ENCODE peak calls at places on chromosomes 3 and 15, in five cellular contexts. One of them, this sample, is unnamed.

GRCh38 chr3:111829023-111829422 is 30.0 kb upstream of the PHLDB2 start:
- DNase-seq in breast epithelium: no peak
- DNase-seq in esophagus muscularis mucosa: no peak
- DNase-seq in A549: no peak
- DNase-seq in neural progenitor cell: no peak
- DNase-seq in this sample: no peak

GRCh38 chr15:25136119-25136518 is 181.3 kb downstream of the SNRPN start:
- DNase-seq in breast epithelium: no peak
- DNase-seq in esophagus muscularis mucosa: no peak
- DNase-seq in A549: no peak
- DNase-seq in neural progenitor cell: peak; percentile 57
- DNase-seq in this sample: peak; percentile 8

GRCh38 chr3:159113476-159113875 is 311.6 kb downstream of the MFSD1 start:
- DNase-seq in A549: no peak
- DNase-seq in esophagus muscularis mucosa: no peak
- DNase-seq in breast epithelium: no peak
- DNase-seq in neural progenitor cell: no peak
- DNase-seq in this sample: no peak

GRCh38 chr15:70879386-70879785 is 12.8 kb downstream of the THAP10 start:
- DNase-seq in A549: no peak
- DNase-seq in neural progenitor cell: no peak
- DNase-seq in esophagus muscularis mucosa: no peak
- DNase-seq in breast epithelium: no peak
- DNase-seq in this sample: no peak

GRCh38 chr3:134104031-134104430 is 74.3 kb upstream of the SLCO2A1 start:
- DNase-seq in A549: no peak
- DNase-seq in neural progenitor cell: no peak
- DNase-seq in esophagus muscularis mucosa: no peak
- DNase-seq in breast epithelium: no peak
- DNase-seq in this sample: no peak

GRCh38 chr3:42667096-42667522 is 13.6 kb downstream of the ZBTB47 start:
- DNase-seq in neural progenitor cell: no peak
- DNase-seq in A549: no peak
- DNase-seq in breast epithelium: no peak
- DNase-seq in esophagus muscularis mucosa: no peak
- DNase-seq in this sample: no peak

GRCh38 chr3:105963161-105963560 is 94.3 kb upstream of the CBLB start:
- DNase-seq in breast epithelium: no peak
- DNase-seq in A549: no peak
- DNase-seq in neural progenitor cell: no peak
- DNase-seq in esophagus muscularis mucosa: no peak
- DNase-seq in this sample: no peak

GRCh38 chr3:89332311-89333159 is 225.1 kb downstream of the EPHA3 start:
- DNase-seq in breast epithelium: no peak
- DNase-seq in A549: no peak
- DNase-seq in esophagus muscularis mucosa: no peak
- DNase-seq in neural progenitor cell: peak; percentile 17
- DNase-seq in this sample: peak; percentile 77

GRCh38 chr3:71317749-71318458 is 265.6 kb downstream of the FOXP1 start:
- DNase-seq in neural progenitor cell: no peak
- DNase-seq in esophagus muscularis mucosa: no peak
- DNase-seq in A549: no peak
- DNase-seq in breast epithelium: no peak
- DNase-seq in this sample: no peak

GRCh38 chr15:63015618-63016017 is 26.9 kb upstream of the TPM1 start:
- DNase-seq in A549: peak; percentile 48
- DNase-seq in esophagus muscularis mucosa: no peak
- DNase-seq in neural progenitor cell: no peak
- DNase-seq in breast epithelium: no peak
- DNase-seq in this sample: no peak

GRCh38 chr3:127889976-127890650 is 24.9 kb upstream of the KBTBD12 start:
- DNase-seq in neural progenitor cell: no peak
- DNase-seq in breast epithelium: no peak
- DNase-seq in A549: no peak
- DNase-seq in esophagus muscularis mucosa: no peak
- DNase-seq in this sample: peak; percentile 26

GRCh38 chr3:43180027-43180426 is 74.1 kb upstream of the POMGNT2 start:
- DNase-seq in esophagus muscularis mucosa: no peak
- DNase-seq in breast epithelium: no peak
- DNase-seq in neural progenitor cell: no peak
- DNase-seq in A549: no peak
- DNase-seq in this sample: no peak

GRCh38 chr15:81126887-81127286 is 7.2 kb upstream of the CFAP161 start:
- DNase-seq in neural progenitor cell: no peak
- DNase-seq in A549: no peak
- DNase-seq in esophagus muscularis mucosa: no peak
- DNase-seq in breast epithelium: no peak
- DNase-seq in this sample: no peak
- H3K4me1 ChIP-seq in neural progenitor cell: no peaks in the 10 kb centered on the region
- H3K4me1 ChIP-seq in A549: no peaks in the 10 kb centered on the region
- H3K4me1 ChIP-seq in esophagus muscularis mucosa: no peaks in the 10 kb centered on the region
- H3K4me1 ChIP-seq in breast epithelium: no peaks in the 10 kb centered on the region
- H3K4me1 ChIP-seq in this sample: no peaks in the 10 kb centered on the region

GRCh38 chr3:27454461-27454860 is 29.7 kb downstream of the SLC4A7 start:
- DNase-seq in esophagus muscularis mucosa: no peak
- DNase-seq in neural progenitor cell: no peak
- DNase-seq in A549: no peak
- DNase-seq in breast epithelium: no peak
- DNase-seq in this sample: no peak

GRCh38 chr3:27451845-27452244 is 32.3 kb downstream of the SLC4A7 start:
- DNase-seq in A549: no peak
- DNase-seq in neural progenitor cell: no peak
- DNase-seq in breast epithelium: no peak
- DNase-seq in esophagus muscularis mucosa: no peak
- DNase-seq in this sample: no peak

GRCh38 chr3:27449530-27450150 is 34.5 kb downstream of the SLC4A7 start:
- DNase-seq in A549: no peak
- DNase-seq in neural progenitor cell: no peak
- DNase-seq in esophagus muscularis mucosa: no peak
- DNase-seq in breast epithelium: no peak
- DNase-seq in this sample: no peak

GRCh38 chr3:27452368-27453090 is 31.7 kb downstream of the SLC4A7 start:
- DNase-seq in esophagus muscularis mucosa: no peak
- DNase-seq in A549: no peak
- DNase-seq in breast epithelium: no peak
- DNase-seq in neural progenitor cell: no peak
- DNase-seq in this sample: no peak

GRCh38 chr3:27451261-27451660 is 32.9 kb downstream of the SLC4A7 start:
- DNase-seq in neural progenitor cell: no peak
- DNase-seq in A549: no peak
- DNase-seq in breast epithelium: no peak
- DNase-seq in esophagus muscularis mucosa: no peak
- DNase-seq in this sample: no peak
- H3K4me1 ChIP-seq in neural progenitor cell: no peaks in the 10 kb centered on the region
- H3K4me1 ChIP-seq in A549: peaks cover 39% of the 10 kb centered on the region
- H3K4me1 ChIP-seq in breast epithelium: no peaks in the 10 kb centered on the region
- H3K4me1 ChIP-seq in esophagus muscularis mucosa: no peaks in the 10 kb centered on the region
- H3K4me1 ChIP-seq in this sample: no peaks in the 10 kb centered on the region

GRCh38 chr3:123635220-123635619 is 50.4 kb upstream of the HACD2 start:
- DNase-seq in esophagus muscularis mucosa: no peak
- DNase-seq in neural progenitor cell: peak; percentile 32
- DNase-seq in breast epithelium: no peak
- DNase-seq in A549: no peak
- DNase-seq in this sample: no peak
- H3K4me1 ChIP-seq in esophagus muscularis mucosa: peaks cover 22% of the 10 kb centered on the region
- H3K4me1 ChIP-seq in neural progenitor cell: peaks cover 55% of the 10 kb centered on the region
- H3K4me1 ChIP-seq in breast epithelium: no peaks in the 10 kb centered on the region
- H3K4me1 ChIP-seq in A549: peaks cover 13% of the 10 kb centered on the region
- H3K4me1 ChIP-seq in this sample: no peaks in the 10 kb centered on the region

DNA sequence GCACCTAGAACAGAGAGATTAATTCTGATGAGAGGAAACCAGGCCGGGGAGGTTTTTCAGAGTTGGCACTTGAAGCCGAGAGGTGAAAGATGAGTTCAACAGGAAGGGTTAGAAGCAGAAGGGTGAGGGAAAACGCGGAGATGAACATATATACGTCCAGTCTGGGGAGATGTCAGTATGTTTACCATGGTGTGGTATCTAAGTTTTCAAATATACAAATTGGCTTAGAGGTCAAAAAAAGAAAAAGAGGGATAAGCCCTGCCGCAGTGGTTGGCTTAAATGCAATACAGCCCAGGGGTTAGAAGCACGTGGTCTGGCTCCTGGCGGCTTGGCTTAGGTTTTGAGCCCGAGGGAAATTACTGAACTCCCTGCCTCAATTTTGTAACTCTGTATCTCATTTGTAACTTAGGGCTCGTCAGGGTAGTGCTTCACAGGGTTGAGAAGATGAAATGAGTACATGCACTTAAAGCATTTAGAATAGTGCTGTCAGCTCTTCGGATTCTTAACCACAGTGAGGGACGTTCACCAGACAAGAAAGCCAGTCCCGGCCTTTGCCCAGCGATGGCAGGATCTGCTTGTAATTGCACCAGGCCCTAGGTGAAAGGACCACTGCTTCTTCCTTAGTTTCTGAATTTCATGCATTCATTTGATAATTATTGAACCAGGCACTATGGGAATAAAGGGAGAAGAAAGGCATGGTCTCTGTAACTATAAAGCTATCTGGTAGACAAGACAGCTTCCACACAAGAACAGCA is 6.4 kb downstream of the HES1 start:
- DNase-seq in esophagus muscularis mucosa: no peak
- DNase-seq in neural progenitor cell: peak; percentile 37
- DNase-seq in breast epithelium: no peak
- DNase-seq in A549: no peak
- DNase-seq in this sample: no peak
- H3K4me1 ChIP-seq in esophagus muscularis mucosa: peaks cover 39% of the 10 kb centered on the region
- H3K4me1 ChIP-seq in neural progenitor cell: peaks cover 38% of the 10 kb centered on the region
- H3K4me1 ChIP-seq in breast epithelium: peaks cover 7% of the 10 kb centered on the region
- H3K4me1 ChIP-seq in A549: peaks cover 41% of the 10 kb centered on the region
- H3K4me1 ChIP-seq in this sample: peaks cover 42% of the 10 kb centered on the region

DNA sequence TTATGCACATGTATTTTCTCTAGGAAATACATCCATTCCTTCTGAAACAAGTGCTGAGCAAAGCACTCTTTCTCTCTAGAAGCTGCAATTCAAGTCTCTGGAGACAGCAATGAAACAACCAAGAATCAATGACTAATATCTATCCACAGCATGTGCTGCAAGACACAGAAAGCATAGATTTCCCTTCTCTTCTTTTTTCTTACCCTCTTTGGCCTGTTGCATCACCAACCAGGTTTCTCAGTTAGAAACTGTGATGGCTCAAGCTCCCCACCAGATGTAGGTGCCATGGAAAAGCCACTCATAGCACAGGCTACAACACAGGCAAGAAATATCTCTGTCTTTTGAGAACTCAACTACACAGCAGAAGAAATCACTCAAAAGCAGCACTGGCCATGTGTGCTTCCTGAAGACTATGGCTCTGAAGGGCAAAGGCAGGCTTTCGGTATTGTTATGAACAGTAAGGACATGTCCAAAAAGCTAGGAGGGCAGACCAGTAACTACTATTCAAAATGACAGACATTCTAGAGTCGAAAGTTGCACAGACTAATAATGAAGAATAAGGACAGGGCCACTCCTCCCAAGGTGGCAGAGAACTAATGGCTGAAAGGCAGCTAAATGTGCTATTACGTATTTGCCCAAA is 15.5 kb downstream of the ZDHHC3 start:
- DNase-seq in breast epithelium: no peak
- DNase-seq in esophagus muscularis mucosa: no peak
- DNase-seq in neural progenitor cell: no peak
- DNase-seq in A549: no peak
- DNase-seq in this sample: no peak
- H3K4me1 ChIP-seq in breast epithelium: no peaks in the 10 kb centered on the region
- H3K4me1 ChIP-seq in esophagus muscularis mucosa: peaks cover 25% of the 10 kb centered on the region
- H3K4me1 ChIP-seq in neural progenitor cell: no peaks in the 10 kb centered on the region
- H3K4me1 ChIP-seq in A549: no peaks in the 10 kb centered on the region
- H3K4me1 ChIP-seq in this sample: peaks cover 12% of the 10 kb centered on the region

GRCh38 chr15:64693134-64693533 is 82.3 kb downstream of the RBPMS2 start:
- DNase-seq in neural progenitor cell: no peak
- DNase-seq in breast epithelium: peak; percentile 51
- DNase-seq in esophagus muscularis mucosa: no peak
- DNase-seq in A549: no peak
- DNase-seq in this sample: no peak
- H3K4me1 ChIP-seq in neural progenitor cell: peaks cover 25% of the 10 kb centered on the region
- H3K4me1 ChIP-seq in breast epithelium: no peaks in the 10 kb centered on the region
- H3K4me1 ChIP-seq in esophagus muscularis mucosa: peaks cover 93% of the 10 kb centered on the region
- H3K4me1 ChIP-seq in A549: peaks cover 24% of the 10 kb centered on the region
- H3K4me1 ChIP-seq in this sample: peaks cover 21% of the 10 kb centered on the region

GRCh38 chr3:63851287-63851686 is 12.3 kb downstream of the THOC7 start:
- DNase-seq in esophagus muscularis mucosa: no peak
- DNase-seq in neural progenitor cell: no peak
- DNase-seq in A549: no peak
- DNase-seq in breast epithelium: no peak
- DNase-seq in this sample: no peak
- H3K4me1 ChIP-seq in esophagus muscularis mucosa: no peaks in the 10 kb centered on the region
- H3K4me1 ChIP-seq in neural progenitor cell: peaks cover 9% of the 10 kb centered on the region
- H3K4me1 ChIP-seq in A549: peaks cover 5% of the 10 kb centered on the region
- H3K4me1 ChIP-seq in breast epithelium: no peaks in the 10 kb centered on the region
- H3K4me1 ChIP-seq in this sample: peaks cover 9% of the 10 kb centered on the region

GRCh38 chr3:69082805-69083204 is 1.9 kb upstream of the ARL6IP5 start:
- DNase-seq in breast epithelium: no peak
- DNase-seq in A549: no peak
- DNase-seq in esophagus muscularis mucosa: no peak
- DNase-seq in neural progenitor cell: no peak
- DNase-seq in this sample: no peak

GRCh38 chr3:69086133-69086722 is 1.5 kb downstream of the ARL6IP5 start:
- DNase-seq in esophagus muscularis mucosa: peak; percentile 97
- DNase-seq in A549: peak; percentile 36
- DNase-seq in breast epithelium: peak; percentile 92
- DNase-seq in neural progenitor cell: peak; percentile 13
- DNase-seq in this sample: peak; percentile 88

GRCh38 chr3:69084668-69085542 is at the start of gene ARL6IP5:
- DNase-seq in A549: peak; percentile 61
- DNase-seq in neural progenitor cell: peak; percentile 93
- DNase-seq in breast epithelium: peak; percentile 92
- DNase-seq in esophagus muscularis mucosa: peak; percentile 99
- DNase-seq in this sample: peak; percentile 92

GRCh38 chr3:69085543-69086132 is 901 bp downstream of the ARL6IP5 start:
- DNase-seq in esophagus muscularis mucosa: no peak
- DNase-seq in neural progenitor cell: peak; percentile 29
- DNase-seq in A549: no peak
- DNase-seq in breast epithelium: no peak
- DNase-seq in this sample: peak; percentile 40

DNA sequence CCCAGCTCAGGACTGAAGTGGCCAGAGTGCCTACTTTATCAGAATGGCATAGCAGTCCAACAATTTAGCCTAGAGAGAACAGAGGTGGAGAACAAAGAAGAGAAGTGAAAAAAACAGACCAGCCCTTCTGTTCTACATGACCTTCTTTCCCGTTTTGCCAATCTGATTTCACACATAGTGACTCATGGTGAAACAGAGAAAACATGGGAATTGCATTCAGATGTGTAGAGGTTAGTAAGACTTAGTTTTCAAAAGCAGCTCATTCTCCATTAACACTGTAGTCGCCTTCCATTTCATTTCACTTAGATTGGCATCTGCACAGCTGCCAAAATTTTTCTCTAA is 440 bp upstream of the ARL6IP5 start:
- DNase-seq in A549: peak; percentile 10
- DNase-seq in breast epithelium: no peak
- DNase-seq in neural progenitor cell: no peak
- DNase-seq in esophagus muscularis mucosa: no peak
- DNase-seq in this sample: no peak
- H3K4me1 ChIP-seq in A549: peaks cover 66% of the 10 kb centered on the region
- H3K4me1 ChIP-seq in breast epithelium: no peaks in the 10 kb centered on the region
- H3K4me1 ChIP-seq in neural progenitor cell: peaks cover 18% of the 10 kb centered on the region
- H3K4me1 ChIP-seq in esophagus muscularis mucosa: peaks cover 65% of the 10 kb centered on the region
- H3K4me1 ChIP-seq in this sample: peaks cover 32% of the 10 kb centered on the region

GRCh38 chr15:69090197-69090948 is 70.1 kb upstream of the GLCE start:
- DNase-seq in A549: no peak
- DNase-seq in neural progenitor cell: peak; percentile 34
- DNase-seq in esophagus muscularis mucosa: no peak
- DNase-seq in breast epithelium: no peak
- DNase-seq in this sample: no peak
- H3K4me1 ChIP-seq in A549: peaks cover 51% of the 10 kb centered on the region
- H3K4me1 ChIP-seq in neural progenitor cell: peaks cover 60% of the 10 kb centered on the region
- H3K4me1 ChIP-seq in esophagus muscularis mucosa: no peaks in the 10 kb centered on the region
- H3K4me1 ChIP-seq in breast epithelium: no peaks in the 10 kb centered on the region
- H3K4me1 ChIP-seq in this sample: peaks cover 2% of the 10 kb centered on the region

This sample was measured in HAP-1.